ENCODE peak calls at places on chromosomes 3 and 15, in four cellular contexts. Y, D, W and Q are unnamed samples.

GRCh38 chr3:194572944-194573491 is 60.2 kb downstream of the TMEM44 start:
- DNase-seq in Y (no peak), D (no peak), W (no peak), Q (no peak)

GRCh38 chr3:119595639-119596329 is 1.9 kb upstream of the PLA1A start:
- DNase-seq in Y (no peak), D (no peak), W (no peak), Q (no peak)

GRCh38 chr3:72129384-72130094 is 344.6 kb upstream of the PROK2 start:
- DNase-seq in Y (no peak), D (no peak), W (no peak), Q (no peak)

GRCh38 chr15:45088801-45089711 is 24.9 kb downstream of the DUOX2 start:
- DNase-seq in Y (peak), D (no peak), W (no peak), Q (no peak)

GRCh38 chr3:170383567-170383966 is 26.1 kb downstream of the SKIL start:
- DNase-seq in Y (no peak), D (no peak), W (no peak), Q (no peak)

GRCh38 chr15:41493205-41493901 is at the start of gene ITPKA:
- DNase-seq in Y (peak), D (peak), W (peak), Q (peak)

GRCh38 chr3:12808587-12808986 is 12.1 kb downstream of the CAND2 start:
- DNase-seq in Y (no peak), D (no peak), W (no peak), Q (no peak)

GRCh38 chr3:123732447-123732846 is 147.6 kb upstream of the HACD2 start:
- DNase-seq in Y (peak), D (no peak), W (no peak), Q (no peak)

GRCh38 chr3:141707741-141708203 is 30.3 kb upstream of the RNF7 start:
- DNase-seq in Y (no peak), D (no peak), W (no peak), Q (no peak)

GRCh38 chr15:27254016-27254415 is 283.0 kb downstream of the GABRG3 start:
- DNase-seq in Y (no peak), D (no peak), W (no peak), Q (no peak)

GRCh38 chr3:48614044-48614443 is 4.6 kb upstream of the UQCRC1 start:
- DNase-seq in Y (peak), D (no peak), W (no peak), Q (no peak)
- TF ChIP-seq CBFB in Y (no peak), D (no peak), W (no peak), Q (no peak)

GRCh38 chr15:91116379-91117067 is 16.5 kb downstream of the SV2B start:
- DNase-seq in Y (peak), D (peak), W (no peak), Q (no peak)
- TF ChIP-seq ATF2 in Y (no peak), D (peak), W (no peak), Q (no peak)

GRCh38 chr15:75646944-75647364 is 758 bp upstream of the SNX33 start:
- DNase-seq in Y (no peak), D (no peak), W (no peak), Q (peak)
- TF ChIP-seq CBFB in Y (no peak), D (no peak), W (peak), Q (no peak)

GRCh38 chr3:64803469-64803868 is 115.7 kb upstream of the ADAMTS9 start:
- DNase-seq in Y (no peak), D (no peak), W (no peak), Q (no peak)

GRCh38 chr3:64806668-64807067 is 118.9 kb upstream of the ADAMTS9 start:
- DNase-seq in Y (no peak), D (no peak), W (no peak), Q (no peak)

GRCh38 chr3:64805248-64805647 is 117.4 kb upstream of the ADAMTS9 start:
- DNase-seq in Y (no peak), D (no peak), W (no peak), Q (no peak)

GRCh38 chr3:64808056-64808455 is 120.3 kb upstream of the ADAMTS9 start:
- DNase-seq in Y (no peak), D (no peak), W (no peak), Q (no peak)

GRCh38 chr3:64805980-64806379 is 118.2 kb upstream of the ADAMTS9 start:
- DNase-seq in Y (no peak), D (no peak), W (no peak), Q (no peak)
- TF ChIP-seq ATF2 in Y (no peak), D (no peak), W (no peak), Q (no peak)

GRCh38 chr3:158845748-158846350 is 44.0 kb downstream of the MFSD1 start:
- DNase-seq in Y (peak), D (no peak), W (peak), Q (peak)
- TF ChIP-seq CBFB in Y (no peak), D (no peak), W (no peak), Q (no peak)